ENCODE peak calls at places on chromosomes 5 and 9, in four cellular contexts. One of them, this sample, is unnamed.

GRCh38 chr5:6435356-6435755 is 13.3 kb upstream of the UBE2QL1 start:
- DNase-seq in MM.1S: peak
- DNase-seq in left lung: no peak
- DNase-seq in prostate gland: no peak
- DNase-seq in this sample: no peak

GRCh38 chr5:68178579-68178978 is 37.0 kb upstream of the PIK3R1 start:
- DNase-seq in MM.1S: no peak
- DNase-seq in prostate gland: no peak
- DNase-seq in left lung: no peak
- DNase-seq in this sample: no peak

GRCh38 chr5:38672059-38672791 is 115.8 kb upstream of the LIFR start:
- DNase-seq in MM.1S: no peak
- DNase-seq in prostate gland: no peak
- DNase-seq in left lung: no peak
- DNase-seq in this sample: no peak

GRCh38 chr5:171431251-171431777 is 11.9 kb downstream of the FGF18 start:
- DNase-seq in MM.1S: no peak
- DNase-seq in left lung: no peak
- DNase-seq in prostate gland: no peak
- DNase-seq in this sample: no peak

GRCh38 chr5:89417990-89418820 is 535.2 kb upstream of the MEF2C start:
- DNase-seq in left lung: no peak
- DNase-seq in MM.1S: no peak
- DNase-seq in prostate gland: no peak
- DNase-seq in this sample: no peak

GRCh38 chr5:83987513-83988292 is 267.0 kb upstream of the HAPLN1 start:
- DNase-seq in prostate gland: no peak
- DNase-seq in MM.1S: no peak
- DNase-seq in left lung: no peak
- DNase-seq in this sample: no peak

GRCh38 chr9:27181381-27181780 is 72.4 kb downstream of the TEK start:
- DNase-seq in MM.1S: no peak
- DNase-seq in left lung: no peak
- DNase-seq in prostate gland: no peak
- DNase-seq in this sample: no peak

GRCh38 chr9:115038138-115038537 is 79.8 kb downstream of the TNC start:
- DNase-seq in left lung: no peak
- DNase-seq in prostate gland: no peak
- DNase-seq in MM.1S: no peak
- DNase-seq in this sample: no peak

GRCh38 chr9:71725590-71726338 is 42.5 kb downstream of the CEMIP2 start:
- DNase-seq in prostate gland: peak
- DNase-seq in MM.1S: no peak
- DNase-seq in left lung: no peak
- DNase-seq in this sample: no peak

GRCh38 chr5:140398379-140398811 is 3.2 kb upstream of the ANKHD1 start:
- DNase-seq in MM.1S: no peak
- DNase-seq in left lung: no peak
- DNase-seq in prostate gland: no peak
- DNase-seq in this sample: no peak

GRCh38 chr5:56356121-56356875 is 123.2 kb upstream of the ANKRD55 start:
- DNase-seq in left lung: no peak
- DNase-seq in MM.1S: no peak
- DNase-seq in prostate gland: peak
- DNase-seq in this sample: no peak

GRCh38 chr5:113682497-113683136 is 169.1 kb downstream of the YTHDC2 start:
- DNase-seq in MM.1S: no peak
- DNase-seq in left lung: no peak
- DNase-seq in prostate gland: no peak
- DNase-seq in this sample: no peak

GRCh38 chr5:102856374-102856748 is 101.3 kb downstream of the PAM start:
- DNase-seq in prostate gland: no peak
- DNase-seq in MM.1S: no peak
- DNase-seq in left lung: no peak
- DNase-seq in this sample: no peak

GRCh38 chr5:173847102-173847501 is 41.0 kb upstream of the CPEB4 start:
- DNase-seq in prostate gland: no peak
- DNase-seq in left lung: no peak
- DNase-seq in MM.1S: no peak
- DNase-seq in this sample: no peak

GRCh38 chr9:24045150-24045549 is 219.1 kb upstream of the ELAVL2 start:
- DNase-seq in prostate gland: no peak
- DNase-seq in left lung: no peak
- DNase-seq in MM.1S: peak
- DNase-seq in this sample: no peak

GRCh38 chr5:81365541-81365940 is 28.4 kb downstream of the ACOT12 start:
- DNase-seq in left lung: no peak
- DNase-seq in MM.1S: no peak
- DNase-seq in prostate gland: no peak
- DNase-seq in this sample: no peak

GRCh38 chr9:120891255-120891954 is 14.4 kb upstream of the PHF19 start:
- DNase-seq in prostate gland: no peak
- DNase-seq in MM.1S: no peak
- DNase-seq in left lung: no peak
- DNase-seq in this sample: no peak

GRCh38 chr5:77312411-77312810 is 101.9 kb downstream of the PDE8B start:
- DNase-seq in prostate gland: no peak
- DNase-seq in left lung: no peak
- DNase-seq in MM.1S: no peak
- DNase-seq in this sample: no peak

GRCh38 chr5:74251106-74252032 is 389.2 kb downstream of the ENC1 start:
- DNase-seq in left lung: peak
- DNase-seq in MM.1S: no peak
- DNase-seq in prostate gland: peak
- DNase-seq in this sample: no peak

GRCh38 chr9:444528-444927 is 229.9 kb downstream of the DOCK8 start:
- DNase-seq in left lung: no peak
- DNase-seq in prostate gland: no peak
- DNase-seq in MM.1S: no peak
- DNase-seq in this sample: no peak

GRCh38 chr5:176499273-176499672 is 37.9 kb downstream of the RNF44 start:
- DNase-seq in MM.1S: no peak
- DNase-seq in prostate gland: no peak
- DNase-seq in left lung: no peak
- DNase-seq in this sample: no peak

GRCh38 chr5:99169309-99169708 is 240.5 kb upstream of the CHD1 start:
- DNase-seq in prostate gland: no peak
- DNase-seq in left lung: no peak
- DNase-seq in MM.1S: no peak
- DNase-seq in this sample: no peak

GRCh38 chr5:179262126-179262920 is 82.9 kb downstream of the ADAMTS2 start:
- DNase-seq in left lung: peak
- DNase-seq in MM.1S: no peak
- DNase-seq in prostate gland: no peak
- DNase-seq in this sample: peak

GRCh38 chr9:37706290-37706689 is 47.3 kb upstream of the TRMT10B start:
- DNase-seq in left lung: no peak
- DNase-seq in MM.1S: no peak
- DNase-seq in prostate gland: no peak
- DNase-seq in this sample: no peak

GRCh38 chr5:20536813-20537212 is 548.8 kb upstream of the CDH18 start:
- DNase-seq in left lung: no peak
- DNase-seq in prostate gland: no peak
- DNase-seq in MM.1S: no peak
- DNase-seq in this sample: no peak

GRCh38 chr5:142748568-142749249 is 21.5 kb upstream of the ARHGAP26 start:
- DNase-seq in prostate gland: peak
- DNase-seq in left lung: peak
- DNase-seq in MM.1S: peak
- DNase-seq in this sample: peak
- TF ChIP-seq CTCF in prostate gland: peak
- TF ChIP-seq CTCF in left lung: no peak
- TF ChIP-seq CTCF in MM.1S: peak
- TF ChIP-seq CTCF in this sample: peak

DNA sequence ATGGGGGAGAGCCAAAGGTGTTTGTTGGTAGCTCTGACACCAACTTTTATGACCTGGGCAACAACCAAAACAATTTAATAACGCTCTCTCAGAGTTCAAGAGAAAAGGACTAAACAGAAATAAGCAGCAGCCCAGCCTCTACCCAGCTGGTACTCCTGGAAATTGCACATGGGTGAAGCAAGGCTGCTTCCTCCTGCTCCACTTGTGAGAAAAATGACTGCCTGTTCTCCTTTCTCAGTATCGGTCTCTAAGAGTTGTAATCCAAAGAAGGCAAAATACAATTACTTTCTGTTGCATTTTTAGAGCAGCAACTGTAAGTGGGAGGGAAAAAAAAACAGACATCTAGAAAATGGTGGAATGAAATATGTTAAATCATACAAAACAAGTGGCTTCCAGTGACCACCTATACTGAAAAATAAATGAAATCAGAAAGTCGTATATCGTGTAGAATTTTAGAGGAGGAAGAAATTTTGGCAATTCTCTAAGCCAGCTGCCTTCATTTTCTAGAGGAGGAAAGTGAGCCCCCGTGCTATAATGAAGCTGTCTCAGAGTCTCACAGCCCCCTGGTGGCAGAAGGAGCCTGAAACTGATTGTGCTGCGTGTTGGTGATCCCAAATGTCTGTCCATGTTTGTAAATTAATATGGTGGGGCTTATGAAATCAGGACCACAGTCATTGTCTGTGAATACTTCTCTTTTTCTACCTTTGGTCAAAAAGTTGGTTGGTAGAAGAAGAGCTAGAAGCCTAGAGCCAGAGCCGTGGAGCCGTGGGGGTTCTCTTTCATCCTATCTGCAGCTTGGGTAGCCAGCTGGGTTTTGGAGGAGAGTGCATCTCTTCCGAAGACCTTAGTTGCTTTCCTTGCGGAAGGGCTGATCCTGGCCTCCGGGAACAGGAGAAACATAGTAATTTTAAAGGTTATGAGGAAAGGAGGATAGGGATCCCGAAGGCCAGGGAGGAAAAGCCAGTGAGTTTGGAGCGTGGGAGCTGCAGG is 139.9 kb downstream of the PIP5K1B start:
- DNase-seq in left lung: no peak
- DNase-seq in MM.1S: peak
- DNase-seq in prostate gland: no peak
- DNase-seq in this sample: no peak
- TF ChIP-seq CTCF in left lung: peak
- TF ChIP-seq CTCF in MM.1S: peak
- TF ChIP-seq CTCF in prostate gland: peak
- TF ChIP-seq CTCF in this sample: peak

GRCh38 chr5:41122459-41122858 is 51.3 kb upstream of the MROH2B start:
- DNase-seq in prostate gland: no peak
- DNase-seq in MM.1S: no peak
- DNase-seq in left lung: no peak
- DNase-seq in this sample: no peak

GRCh38 chr5:41115281-41115680 is 44.1 kb upstream of the MROH2B start:
- DNase-seq in MM.1S: no peak
- DNase-seq in prostate gland: no peak
- DNase-seq in left lung: no peak
- DNase-seq in this sample: no peak

GRCh38 chr5:41112486-41113455 is 41.6 kb upstream of the MROH2B start:
- DNase-seq in prostate gland: no peak
- DNase-seq in left lung: no peak
- DNase-seq in MM.1S: no peak
- DNase-seq in this sample: no peak

GRCh38 chr5:41120600-41120999 is 49.5 kb upstream of the MROH2B start:
- DNase-seq in prostate gland: no peak
- DNase-seq in left lung: no peak
- DNase-seq in MM.1S: no peak
- DNase-seq in this sample: no peak

DNA sequence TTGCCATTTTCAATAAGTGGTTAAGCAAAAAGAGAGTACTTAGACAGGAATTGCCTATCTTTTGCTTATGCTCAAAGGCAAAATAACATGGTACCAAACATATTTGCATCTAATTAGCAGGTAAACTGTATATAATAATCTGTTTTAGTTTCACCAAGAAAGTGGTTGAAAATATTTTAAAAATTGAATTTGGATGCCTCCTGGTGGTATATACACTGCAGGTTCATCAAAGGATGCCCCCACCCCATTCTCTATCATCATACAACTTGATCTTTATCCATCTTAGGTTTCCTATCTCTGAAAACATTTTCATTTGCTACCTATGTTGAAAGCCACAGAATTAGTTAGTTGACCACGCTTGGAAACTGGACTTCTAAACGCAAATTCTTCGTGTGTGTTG is 47.0 kb upstream of the MROH2B start:
- DNase-seq in MM.1S: no peak
- DNase-seq in left lung: no peak
- DNase-seq in prostate gland: no peak
- DNase-seq in this sample: no peak
- TF ChIP-seq CTCF in MM.1S: no peak
- TF ChIP-seq CTCF in left lung: no peak
- TF ChIP-seq CTCF in prostate gland: no peak
- TF ChIP-seq CTCF in this sample: no peak

GRCh38 chr5:149630337-149630736 is 49.0 kb downstream of the ARHGEF37 start:
- DNase-seq in prostate gland: no peak
- DNase-seq in MM.1S: no peak
- DNase-seq in left lung: no peak
- DNase-seq in this sample: no peak

GRCh38 chr5:149628846-149629388 is 47.6 kb downstream of the ARHGEF37 start:
- DNase-seq in left lung: no peak
- DNase-seq in prostate gland: no peak
- DNase-seq in MM.1S: no peak
- DNase-seq in this sample: no peak

GRCh38 chr5:149628221-149628620 is 46.9 kb downstream of the ARHGEF37 start:
- DNase-seq in MM.1S: no peak
- DNase-seq in prostate gland: no peak
- DNase-seq in left lung: no peak
- DNase-seq in this sample: no peak

GRCh38 chr5:149631506-149631905 is 50.2 kb downstream of the ARHGEF37 start:
- DNase-seq in MM.1S: no peak
- DNase-seq in prostate gland: no peak
- DNase-seq in left lung: no peak
- DNase-seq in this sample: no peak

GRCh38 chr5:149629421-149629820 is 48.1 kb downstream of the ARHGEF37 start:
- DNase-seq in left lung: no peak
- DNase-seq in MM.1S: no peak
- DNase-seq in prostate gland: no peak
- DNase-seq in this sample: no peak
- TF ChIP-seq CTCF in left lung: no peak
- TF ChIP-seq CTCF in MM.1S: no peak
- TF ChIP-seq CTCF in prostate gland: no peak
- TF ChIP-seq CTCF in this sample: no peak

GRCh38 chr5:134026521-134027202 is 21.9 kb upstream of the VDAC1 start:
- DNase-seq in prostate gland: peak
- DNase-seq in MM.1S: peak
- DNase-seq in left lung: no peak
- DNase-seq in this sample: no peak
- TF ChIP-seq CTCF in prostate gland: peak
- TF ChIP-seq CTCF in MM.1S: peak
- TF ChIP-seq CTCF in left lung: peak
- TF ChIP-seq CTCF in this sample: no peak

This sample was measured in activated B cell treated with CpG ODN at 0.5 μM for 24 hours.